ENCODE peak calls at places on chromosomes 7 and 10, in five cellular contexts. U is fibroblast of lung, K is hepatocyte, B is heart right ventricle, L is psoas muscle. I is an unnamed sample. For H3K4me1, the result is how much of the 10 kb centered on the place peaks cover.

GRCh38 chr7:8719102-8719501 is 285.7 kb downstream of the NXPH1 start:
- DNase-seq in B (no peak), L (no peak), K (no peak), U (no peak), I (no peak)

GRCh38 chr7:101631224-101631714 is 2.2 kb upstream of the MYL10 start:
- DNase-seq in L (no peak), U (peak), B (no peak), K (peak), I (no peak)

GRCh38 chr7:36175872-36176271 is 22.8 kb downstream of the EEPD1 start:
- DNase-seq in L (peak), U (no peak), B (peak), K (no peak), I (no peak)

GRCh38 chr7:26555971-26556830 is 264.5 kb downstream of the SNX10 start:
- DNase-seq in K (no peak), L (no peak), U (no peak), B (no peak), I (no peak)

GRCh38 chr7:8263048-8263447 is 1.1 kb upstream of the ICA1 start:
- DNase-seq in K (no peak), U (no peak), B (no peak), L (no peak), I (no peak)

GRCh38 chr10:44394696-44395383 is 9.9 kb upstream of the CXCL12 start:
- DNase-seq in U (no peak), B (peak), L (no peak), K (no peak), I (no peak)

GRCh38 chr7:77258593-77258992 is 59.0 kb upstream of the FGL2 start:
- DNase-seq in K (no peak), U (no peak), L (no peak), B (no peak), I (no peak)

GRCh38 chr7:128909605-128910568 is 622 bp downstream of the KCP start:
- DNase-seq in L (no peak), B (no peak), K (peak), U (peak), I (no peak)

GRCh38 chr10:80501913-80502521 is 35.7 kb upstream of the SH2D4B start:
- DNase-seq in L (no peak), U (peak), K (no peak), B (no peak), I (no peak)
- H3K4me1 ChIP-seq in L (half or more), U (under half), K (half or more), B (half or more), I (half or more)

GRCh38 chr7:112938895-112939588 is 147.6 kb downstream of the GPR85 start:
- DNase-seq in K (peak), B (peak), L (peak), U (peak), I (peak)

GRCh38 chr7:112937651-112938390 is 147.6 kb upstream of the TMEM168 start:
- DNase-seq in U (peak), L (no peak), K (no peak), B (no peak), I (no peak)

GRCh38 chr7:112929411-112929810 is 139.2 kb upstream of the TMEM168 start:
- DNase-seq in L (no peak), K (no peak), B (no peak), U (peak), I (no peak)

GRCh38 chr7:112930787-112931186 is 140.6 kb upstream of the TMEM168 start:
- DNase-seq in B (no peak), L (no peak), K (no peak), U (peak), I (no peak)

DNA sequence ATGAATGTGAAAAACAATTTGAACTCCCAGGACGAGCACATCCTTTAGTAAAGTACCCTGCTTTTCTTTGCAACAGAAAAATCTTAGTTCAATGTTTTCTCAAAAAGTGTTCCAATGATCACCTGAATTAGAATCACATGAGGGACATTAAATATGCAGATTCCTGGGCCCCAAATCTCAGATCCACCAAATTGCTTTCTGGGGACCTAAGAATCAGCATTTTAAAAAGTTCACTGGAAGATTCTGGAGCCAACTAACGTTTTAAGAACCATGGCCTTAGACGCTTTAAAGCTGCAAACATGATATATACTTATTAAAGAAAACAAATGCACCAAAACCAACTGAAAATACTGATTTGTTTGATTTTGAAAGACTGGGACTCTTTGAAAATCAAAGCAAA is 143.4 kb upstream of the TMEM168 start:
- DNase-seq in K (no peak), U (no peak), B (no peak), L (no peak), I (no peak)
- H3K4me1 ChIP-seq in K (under half), U (under half), B (under half), L (under half), I (under half)

GRCh38 chr10:124448696-124449169 is 1.1 kb downstream of the NKX1-2 start:
- DNase-seq in L (no peak), B (no peak), K (no peak), U (no peak), I (no peak)

GRCh38 chr10:124447741-124448466 is 1.9 kb downstream of the NKX1-2 start:
- DNase-seq in L (no peak), K (peak), B (no peak), U (no peak), I (no peak)

GRCh38 chr10:124450010-124450782 is at the start of gene NKX1-2:
- DNase-seq in U (no peak), B (no peak), K (peak), L (no peak), I (no peak)

GRCh38 chr10:124450783-124451057 is 885 bp upstream of the NKX1-2 start:
- DNase-seq in U (no peak), K (no peak), L (no peak), B (no peak), I (no peak)

DNA sequence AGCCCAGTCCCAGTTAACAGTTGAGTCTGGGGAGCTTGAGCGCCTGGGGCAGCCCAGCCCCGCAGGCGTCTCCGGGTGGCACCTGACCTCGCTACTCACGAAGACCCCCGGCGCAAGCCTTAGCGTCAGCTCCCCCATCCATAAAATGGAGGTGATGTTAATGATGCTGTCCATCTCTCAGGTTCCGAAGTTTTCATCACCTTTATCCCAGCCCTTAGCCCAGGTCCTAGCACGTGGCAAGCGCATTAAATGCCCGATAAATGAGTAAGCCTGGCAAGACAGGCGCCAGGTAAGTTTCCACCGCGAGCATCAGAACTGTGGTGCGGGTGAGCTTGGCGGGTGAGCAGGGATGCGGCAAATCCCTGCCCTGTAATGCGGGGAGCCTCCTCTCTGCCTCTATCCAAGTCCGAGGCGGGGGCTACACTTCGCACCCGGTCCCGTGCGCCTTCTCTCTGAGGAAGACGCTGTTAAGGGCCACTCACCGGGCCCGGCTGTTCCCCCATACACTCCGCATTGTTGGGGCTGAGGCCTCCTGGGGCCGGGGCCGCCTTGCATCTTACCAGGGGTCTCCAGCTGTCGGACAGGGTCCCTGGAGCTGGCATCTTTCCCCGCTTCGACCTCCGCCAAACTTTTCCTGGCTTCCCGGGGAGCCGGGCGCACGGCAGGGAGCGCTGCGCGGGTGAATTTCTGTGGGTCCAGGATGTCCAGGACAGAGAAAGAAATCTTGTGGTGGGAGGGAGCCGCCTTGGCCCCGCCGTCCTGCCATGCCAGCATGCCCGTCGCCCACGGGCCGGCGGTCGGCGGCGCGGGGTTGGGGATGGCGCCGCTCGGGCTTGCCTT is 445 bp downstream of the NKX1-2 start:
- DNase-seq in B (no peak), L (no peak), K (no peak), U (no peak), I (no peak)
- H3K4me1 ChIP-seq in B (under half), L (under half), K (under half), U (under half), I (under half)

GRCh38 chr7:222716-223041 is 30.3 kb downstream of the FAM20C start:
- DNase-seq in L (no peak), B (no peak), U (no peak), K (no peak), I (no peak)
- H3K4me1 ChIP-seq in L (under half), B (under half), U (under half), K (under half), I (under half)

I was measured in CD4-positive, CD25-positive, alpha-beta regulatory T cell.